ENCODE peak calls at places on chromosomes 7 and 10, in ten cellular contexts. H, X, L, Z, O, T, I, A, R and N are unnamed samples.
A peak's percentile ranks its signal among the peaks of the same experiment; 100 is the strongest.

GRCh38 chr7:64192775-64193174 is 14.2 kb upstream of the ZNF735 start:
- DNase-seq in H (no peak), X (no peak), L (no peak), Z (no peak), O (no peak), T (no peak), I (no peak), A (no peak), R (no peak), N (no peak)

GRCh38 chr10:89217057-89217990 is 10.2 kb upstream of the CH25H start:
- DNase-seq in H (peak; percentile 69), X (peak; percentile 63), L (peak; percentile 73), Z (peak; percentile 32), O (no peak), T (peak; percentile 76), I (peak; percentile 76), A (peak; percentile 75), R (peak; percentile 54), N (peak; percentile 23)

GRCh38 chr7:877312-878232 is 1.2 kb downstream of the GET4 start:
- DNase-seq in H (no peak), X (no peak), L (peak; percentile 27), Z (no peak), O (no peak), T (no peak), I (no peak), A (peak; percentile 19), R (no peak), N (no peak)

GRCh38 chr7:66050990-66051424 is 24.6 kb upstream of the ASL start:
- DNase-seq in H (peak; percentile 96), X (no peak), L (peak; percentile 87), Z (peak; percentile 18), O (no peak), T (peak; percentile 98), I (no peak), A (peak; percentile 89), R (no peak), N (no peak)

GRCh38 chr10:97321032-97321806 is 2.1 kb downstream of the FRAT1 start:
- DNase-seq in H (no peak), X (no peak), L (no peak), Z (no peak), O (peak; percentile 65), T (no peak), I (peak; percentile 68), A (no peak), R (no peak), N (no peak)

GRCh38 chr7:41816111-41816510 is 113.2 kb upstream of the INHBA start:
- DNase-seq in H (no peak), X (no peak), L (no peak), Z (no peak), O (no peak), T (peak; percentile 19), I (no peak), A (no peak), R (no peak), N (no peak)

GRCh38 chr10:78860260-78860914 is 208.4 kb upstream of the ZMIZ1 start:
- DNase-seq in H (no peak), X (no peak), L (no peak), Z (no peak), O (no peak), T (no peak), I (no peak), A (no peak), R (no peak), N (no peak)

GRCh38 chr10:126101744-126102143 is 205.4 kb downstream of the FANK1 start:
- DNase-seq in H (no peak), X (no peak), L (no peak), Z (no peak), O (peak; percentile 47), T (no peak), I (peak; percentile 55), A (no peak), R (no peak), N (no peak)

GRCh38 chr10:66925896-66926719 is at the start of gene LRRTM3:
- DNase-seq in H (peak; percentile 38), X (peak; percentile 1), L (peak; percentile 83), Z (peak; percentile 66), O (no peak), T (peak; percentile 79), I (no peak), A (peak; percentile 81), R (peak; percentile 77), N (peak; percentile 6)

GRCh38 chr10:70335246-70335613 is 47.2 kb downstream of the LRRC20 start:
- DNase-seq in H (peak; percentile 24), X (no peak), L (no peak), Z (no peak), O (no peak), T (peak; percentile 40), I (no peak), A (no peak), R (no peak), N (no peak)

GRCh38 chr10:69123306-69123746 is 652 bp upstream of the VPS26A start:
- DNase-seq in H (peak; percentile 63), X (no peak), L (peak; percentile 83), Z (peak; percentile 15), O (peak; percentile 36), T (peak; percentile 77), I (no peak), A (no peak), R (peak; percentile 26), N (no peak)

GRCh38 chr7:81138850-81139249 is 220.0 kb upstream of the SEMA3C start:
- DNase-seq in H (no peak), X (no peak), L (no peak), Z (no peak), O (no peak), T (no peak), I (no peak), A (no peak), R (no peak), N (no peak)

GRCh38 chr10:14439451-14440259 is 108.9 kb upstream of the FRMD4A start:
- DNase-seq in H (peak; percentile 4), X (no peak), L (peak; percentile 19), Z (no peak), O (no peak), T (peak; percentile 3), I (no peak), A (no peak), R (no peak), N (no peak)

GRCh38 chr10:98088186-98088971 is 46.1 kb upstream of the R3HCC1L start:
- DNase-seq in H (peak; percentile 35), X (no peak), L (no peak), Z (no peak), O (no peak), T (peak; percentile 70), I (no peak), A (peak; percentile 3), R (no peak), N (no peak)

GRCh38 chr10:8499312-8499711 is 444.8 kb downstream of the GATA3 start:
- DNase-seq in H (no peak), X (no peak), L (no peak), Z (no peak), O (no peak), T (no peak), I (no peak), A (no peak), R (no peak), N (no peak)

GRCh38 chr7:51587600-51587999 is 271.0 kb upstream of the COBL start:
- DNase-seq in H (no peak), X (no peak), L (no peak), Z (no peak), O (no peak), T (no peak), I (no peak), A (no peak), R (no peak), N (no peak)

GRCh38 chr7:127955051-127955531 is 76.1 kb downstream of the LRRC4 start:
- DNase-seq in H (no peak), X (no peak), L (no peak), Z (no peak), O (no peak), T (no peak), I (no peak), A (no peak), R (no peak), N (no peak)

GRCh38 chr7:138564365-138564764 is 104.3 kb downstream of the TRIM24 start:
- DNase-seq in H (no peak), X (no peak), L (no peak), Z (peak; percentile 82), O (no peak), T (no peak), I (no peak), A (peak; percentile 33), R (no peak), N (no peak)

GRCh38 chr10:33336606-33337334 is 2.3 kb upstream of the NRP1 start:
- DNase-seq in H (peak; percentile 60), X (no peak), L (peak; percentile 66), Z (no peak), O (no peak), T (peak; percentile 63), I (peak; percentile 70), A (peak; percentile 75), R (no peak), N (no peak)

GRCh38 chr10:21526184-21526951 is 886 bp upstream of the SKIDA1 start:
- DNase-seq in H (peak; percentile 80), X (no peak), L (peak; percentile 84), Z (no peak), O (peak; percentile 44), T (peak; percentile 92), I (peak; percentile 89), A (peak; percentile 95), R (peak; percentile 61), N (no peak)

GRCh38 chr7:127789031-127789430 is 137.0 kb downstream of the SND1 start:
- DNase-seq in H (no peak), X (no peak), L (no peak), Z (no peak), O (no peak), T (no peak), I (no peak), A (no peak), R (no peak), N (no peak)

GRCh38 chr7:77415474-77415821 is 701 bp downstream of the GSAP start:
- DNase-seq in H (no peak), X (no peak), L (peak; percentile 31), Z (no peak), O (no peak), T (no peak), I (no peak), A (no peak), R (peak; percentile 31), N (no peak)

GRCh38 chr7:101140339-101140699 is 13.4 kb downstream of the SERPINE1 start:
- DNase-seq in H (peak; percentile 67), X (no peak), L (no peak), Z (no peak), O (no peak), T (peak; percentile 47), I (no peak), A (peak; percentile 48), R (no peak), N (no peak)

GRCh38 chr7:23022831-23023230 is 8.9 kb upstream of the HYCC1 start:
- DNase-seq in H (no peak), X (no peak), L (no peak), Z (no peak), O (no peak), T (no peak), I (no peak), A (no peak), R (no peak), N (no peak)

GRCh38 chr10:68897336-68897741 is 3.8 kb upstream of the DDX50 start:
- DNase-seq in H (peak; percentile 77), X (peak; percentile 21), L (peak; percentile 73), Z (peak; percentile 44), O (peak; percentile 44), T (peak; percentile 85), I (no peak), A (peak; percentile 85), R (peak; percentile 78), N (no peak)